ENCODE peak calls at places on chromosomes 4 and X, in six cellular contexts. U, X, J, M, E and O are unnamed samples. For H3K4me1, the result is how much of the 10 kb centered on the place peaks cover.

GRCh38 chr4:20711335-20711734 is 11.1 kb downstream of the PACRGL start:
- DNase-seq in M (no peak), E (no peak), X (no peak), J (no peak), U (no peak), O (no peak)

GRCh38 chr4:154491341-154491679 is 289 bp downstream of the DCHS2 start:
- DNase-seq in J (peak), M (no peak), X (peak), E (no peak), U (no peak), O (peak)

GRCh38 chr4:84220990-84221389 is 278.1 kb downstream of the NKX6-1 start:
- DNase-seq in U (peak), E (no peak), M (no peak), X (no peak), J (no peak), O (no peak)

GRCh38 chrX:36961590-36961989 is 46.6 kb upstream of the FAM47C start:
- DNase-seq in M (no peak), X (no peak), E (no peak), J (no peak), U (no peak), O (no peak)

GRCh38 chr4:40038972-40039371 is 17.7 kb upstream of the N4BP2 start:
- DNase-seq in M (no peak), X (no peak), U (no peak), E (peak), J (peak), O (peak)

GRCh38 chrX:149758068-149758714 is 15.7 kb upstream of the HSFX1 start:
- DNase-seq in M (no peak), X (no peak), J (no peak), U (no peak), E (no peak), O (no peak)

GRCh38 chr4:56656346-56656643 is 24.8 kb downstream of the HOPX start:
- DNase-seq in U (peak), E (peak), X (peak), M (no peak), J (no peak), O (no peak)

GRCh38 chr4:98193459-98194105 is 50.3 kb upstream of the STPG2 start:
- DNase-seq in E (no peak), J (no peak), X (no peak), U (no peak), M (no peak), O (no peak)

GRCh38 chr4:88573995-88574394 is 18.3 kb upstream of the HERC3 start:
- DNase-seq in E (no peak), U (no peak), X (no peak), J (peak), M (no peak), O (peak)

GRCh38 chrX:80807606-80808159 is 2.0 kb downstream of the BRWD3 start:
- DNase-seq in J (no peak), E (no peak), X (no peak), U (peak), M (no peak), O (peak)
- H3K4me1 ChIP-seq in J (under half), E (under half), X (under half), U (under half), M (under half), O (under half)

GRCh38 chrX:68852046-68852445 is 23.2 kb downstream of the EFNB1 start:
- DNase-seq in J (no peak), U (no peak), M (no peak), X (no peak), E (no peak), O (no peak)
- H3K27ac ChIP-seq in J (no peak), U (no peak), M (no peak), X (no peak), E (no peak), O (no peak)

DNA sequence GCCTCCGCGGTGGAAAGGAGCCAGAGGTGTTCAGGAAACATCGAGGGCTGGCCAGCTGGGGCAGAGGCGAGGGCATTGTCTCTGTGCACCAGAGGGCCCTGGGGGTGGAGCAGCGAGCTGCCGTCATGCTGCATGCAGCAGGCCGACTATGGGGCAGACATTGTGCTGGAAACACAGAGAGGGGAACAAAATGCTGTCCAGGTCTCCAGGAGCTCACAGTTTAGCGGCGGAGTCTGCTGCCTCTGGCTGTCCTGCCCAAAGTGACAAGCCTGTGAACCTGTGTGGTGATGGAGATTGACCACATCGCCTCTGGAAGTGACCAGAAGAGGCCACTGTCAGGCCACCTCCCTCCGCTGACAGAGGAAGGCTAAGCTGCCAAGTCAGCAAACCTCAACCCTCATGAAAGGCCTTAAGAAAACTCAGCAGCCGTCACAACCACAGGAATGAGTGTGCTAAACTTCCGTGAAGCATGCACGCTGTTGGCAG is 20.1 kb upstream of the SASH3 start:
- DNase-seq in M (peak), X (peak), U (peak), J (peak), E (peak), O (peak)
- H3K4me1 ChIP-seq in M (under half), X (under half), U (under half), J (under half), E (under half), O (under half)

GRCh38 chrX:54359408-54359807 is 1.6 kb upstream of the WNK3 start:
- DNase-seq in E (no peak), J (peak), X (no peak), U (no peak), M (no peak), O (no peak)
- H3K27ac ChIP-seq in E (no peak), J (no peak), X (no peak), U (no peak), M (no peak), O (no peak)

GRCh38 chrX:130401415-130402210 is at the start of gene RBMX2:
- DNase-seq in E (peak), M (peak), X (peak), U (peak), J (peak), O (peak)

GRCh38 chrX:130402211-130402684 is 461 bp downstream of the RBMX2 start:
- DNase-seq in J (no peak), U (no peak), M (no peak), X (no peak), E (peak), O (peak)
- H3K4me1 ChIP-seq in J (under half), U (under half), M (under half), X (under half), E (under half), O (under half)

DNA sequence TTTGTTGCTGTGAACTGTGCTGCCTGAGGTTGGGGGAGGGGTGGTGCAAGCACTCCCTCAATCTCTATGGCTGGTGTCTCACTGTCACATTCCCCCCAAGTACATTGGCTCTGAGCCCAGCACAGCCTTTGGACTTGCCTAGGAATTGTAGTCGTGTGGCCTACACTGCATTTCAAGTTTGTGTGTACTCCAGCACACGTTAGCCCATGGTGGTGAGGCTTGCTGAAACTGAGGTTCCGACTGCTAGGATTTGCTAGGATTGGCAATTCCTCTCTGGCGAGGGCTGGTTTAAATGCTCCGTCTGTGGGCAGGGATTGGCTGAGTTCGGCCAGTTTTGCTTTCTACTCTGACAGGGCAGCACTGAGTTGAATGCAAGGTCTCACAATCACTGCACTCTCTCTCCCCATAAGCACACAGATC is 121.7 kb upstream of the CXXC4 start:
- DNase-seq in M (no peak), X (no peak), U (no peak), E (no peak), J (peak), O (no peak)
- H3K27ac ChIP-seq in M (no peak), X (no peak), U (no peak), E (no peak), J (no peak), O (no peak)

DNA sequence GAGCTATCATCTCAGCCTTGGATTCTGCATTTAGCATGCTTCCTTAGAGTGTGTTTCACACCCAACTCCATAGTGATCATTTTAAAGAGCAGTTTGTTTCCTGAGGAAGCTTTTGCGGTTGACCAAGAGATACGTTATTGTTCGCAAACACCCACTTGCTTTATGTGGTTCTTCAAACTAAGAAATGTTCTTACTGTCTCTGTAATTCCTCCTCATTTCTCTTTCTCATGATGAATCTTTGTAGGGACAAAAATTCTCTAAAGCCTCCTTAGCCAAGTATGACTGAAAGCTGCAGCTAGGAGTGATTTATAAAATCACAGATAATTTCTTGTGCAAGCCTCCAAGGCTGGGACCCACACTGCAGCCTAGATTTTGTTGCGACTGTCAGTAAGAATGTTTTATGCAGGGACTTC is 10.0 kb downstream of the TNIP3 start:
- DNase-seq in X (no peak), M (peak), J (no peak), U (peak), E (no peak), O (no peak)
- H3K4me1 ChIP-seq in X (under half), M (half or more), J (under half), U (under half), E (under half), O (under half)

DNA sequence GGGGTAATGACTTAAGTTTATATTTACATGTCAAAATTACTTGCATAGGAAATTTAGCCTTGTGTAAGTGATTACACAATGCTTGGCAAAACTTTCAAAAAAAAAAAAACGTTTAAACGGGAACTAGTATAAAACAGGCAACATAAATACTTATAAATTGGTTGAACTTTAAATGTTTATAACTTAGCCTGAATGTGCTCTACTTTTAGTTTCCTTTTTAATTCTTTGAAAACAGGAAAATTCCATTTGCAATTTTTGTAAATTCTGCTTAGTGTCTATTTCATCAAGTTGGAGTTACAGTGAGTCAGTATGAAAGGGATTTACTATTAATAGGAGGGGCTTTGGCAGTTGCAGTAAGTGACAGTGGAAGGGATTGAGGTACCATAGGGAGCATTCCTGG is 2.6 kb downstream of the STAG2 start:
- DNase-seq in E (peak), J (peak), X (no peak), U (no peak), M (no peak), O (peak)
- H3K27ac ChIP-seq in E (no peak), J (peak), X (peak), U (no peak), M (peak), O (peak)

GRCh38 chr4:186936496-186937375 is 213.1 kb upstream of the FAT1 start:
- DNase-seq in X (no peak), E (peak), U (no peak), M (no peak), J (peak), O (peak)

GRCh38 chr4:186934841-186935443 is 211.3 kb upstream of the FAT1 start:
- DNase-seq in U (peak), M (no peak), J (no peak), X (no peak), E (no peak), O (no peak)

GRCh38 chr4:186934255-186934654 is 210.6 kb upstream of the FAT1 start:
- DNase-seq in M (no peak), J (no peak), X (peak), E (no peak), U (no peak), O (no peak)

GRCh38 chr4:186932631-186933150 is 209.0 kb upstream of the FAT1 start:
- DNase-seq in E (peak), J (peak), X (no peak), U (no peak), M (no peak), O (peak)

GRCh38 chr4:186935881-186936280 is 212.2 kb upstream of the FAT1 start:
- DNase-seq in J (no peak), U (no peak), X (no peak), E (no peak), M (no peak), O (no peak)
- H3K4me1 ChIP-seq in J (under half), U (under half), X (under half), E (under half), M (under half), O (under half)